ENCODE peak calls at places on chromosomes 5 and 9, in five cellular contexts. C is naive thymus-derived CD4-positive, alpha-beta T cell; G is central memory CD4-positive, alpha-beta T cell; S is activated T-helper 1 cell treated with Interleukin-2 at 50 U/mL for 16 hours; O is breast epithelium. H is an unnamed sample.

GRCh38 chr5:66164044-66164790 is 20.1 kb downstream of the SREK1 start:
- DNase-seq in C (no peak), G (no peak), S (no peak), O (no peak), H (no peak)

GRCh38 chr9:120292606-120293005 is 287.4 kb downstream of the CDK5RAP2 start:
- DNase-seq in C (no peak), G (no peak), S (no peak), O (no peak), H (no peak)

GRCh38 chr5:122008061-122008460 is 46.3 kb downstream of the SRFBP1 start:
- DNase-seq in C (no peak), G (no peak), S (no peak), O (no peak), H (no peak)

GRCh38 chr5:6667648-6668047 is 34.4 kb downstream of the SRD5A1 start:
- DNase-seq in C (no peak), G (no peak), S (no peak), O (no peak), H (no peak)

GRCh38 chr5:135482383-135482933 is 30.3 kb upstream of the TIFAB start:
- DNase-seq in C (no peak), G (no peak), S (no peak), O (no peak), H (no peak)

GRCh38 chr5:31854181-31854624 is 215.3 kb downstream of the PDZD2 start:
- DNase-seq in C (no peak), G (no peak), S (no peak), O (no peak), H (peak; percentile 23)

GRCh38 chr5:138448481-138449398 is 9.9 kb downstream of the REEP2 start:
- DNase-seq in C (no peak), G (no peak), S (no peak), O (no peak), H (no peak)

GRCh38 chr5:1931590-1932138 is 48.9 kb upstream of the IRX4 start:
- DNase-seq in C (no peak), G (no peak), S (no peak), O (no peak), H (no peak)

GRCh38 chr5:96402500-96402899 is 30.5 kb downstream of the PCSK1 start:
- DNase-seq in C (no peak), G (no peak), S (no peak), O (no peak), H (no peak)

GRCh38 chr5:92237896-92238295 is 854.8 kb upstream of the ARRDC3 start:
- DNase-seq in C (no peak), G (no peak), S (no peak), O (no peak), H (no peak)

GRCh38 chr5:169350016-169350415 is 49.1 kb upstream of the SLIT3 start:
- DNase-seq in C (no peak), G (no peak), S (no peak), O (no peak), H (no peak)

GRCh38 chr5:168401226-168401625 is 85.0 kb upstream of the RARS1 start:
- DNase-seq in C (no peak), G (no peak), S (no peak), O (no peak), H (no peak)

GRCh38 chr5:109987355-109987754 is 297.6 kb downstream of the MAN2A1 start:
- DNase-seq in C (no peak), G (no peak), S (no peak), O (no peak), H (no peak)

GRCh38 chr9:133962341-133962740 is 29.8 kb downstream of the VAV2 start:
- DNase-seq in C (no peak), G (no peak), S (no peak), O (no peak), H (no peak)

GRCh38 chr5:168528521-168529360 is at the start of gene FBLL1:
- DNase-seq in C (peak; percentile 35), G (no peak), S (no peak), O (no peak), H (no peak)

GRCh38 chr5:141879941-141880738 is 1.9 kb upstream of the PCDH1 start:
- DNase-seq in C (no peak), G (no peak), S (no peak), O (no peak), H (no peak)

GRCh38 chr9:607417-607816 is 234.1 kb upstream of the DMRT1 start:
- DNase-seq in C (no peak), G (no peak), S (no peak), O (no peak), H (no peak)

GRCh38 chr5:93055971-93056370 is 525.0 kb downstream of the NR2F1-AS1 start:
- DNase-seq in C (no peak), G (no peak), S (no peak), O (no peak), H (no peak)

GRCh38 chr5:126300293-126300692 is 122.9 kb upstream of the GRAMD2B start:
- DNase-seq in C (no peak), G (no peak), S (no peak), O (no peak), H (no peak)

GRCh38 chr9:133788819-133789733 is 50.9 kb upstream of the SARDH start:
- DNase-seq in C (no peak), G (no peak), S (no peak), O (no peak), H (no peak)

GRCh38 chr5:128631771-128632170 is 93.7 kb upstream of the FBN2 start:
- DNase-seq in C (no peak), G (no peak), S (no peak), O (no peak), H (no peak)

GRCh38 chr5:103424008-103424407 is 138.6 kb downstream of the NUDT12 start:
- DNase-seq in C (no peak), G (no peak), S (no peak), O (no peak), H (no peak)

GRCh38 chr9:77848897-77849296 is 182.7 kb downstream of the GNAQ start:
- DNase-seq in C (no peak), G (no peak), S (no peak), O (no peak), H (peak; percentile 51)

GRCh38 chr9:33159058-33159759 is 7.9 kb downstream of the B4GALT1 start:
- DNase-seq in C (no peak), G (peak; percentile 76), S (no peak), O (no peak), H (peak; percentile 77)